ENCODE peak calls at places on chromosomes 12 and 14, in nine cellular contexts. N is psoas muscle; M is pancreas; T is choroid plexus epithelial cell; U is activated T-cell treated with anti-CD3 and anti-CD28 coated beads, Interleukin-2, amount 50 U/mL, for 4 hours; G is PC-3; C is occipital lobe; R is HTR-8/SVneo; B is stimulated activated CD8-positive, alpha-beta memory T cell treated with anti-CD3 and anti-CD28 coated beads, Interleukin-12 subunit alpha, Interleukin-12 subunit beta, amount 100 ng/mL, for 4 hours. I is an unnamed sample.

GRCh38 chr14:55097894-55098560 is 31.0 kb upstream of the LGALS3 start:
- DNase-seq in M (no peak), B (peak; percentile 21), U (peak; percentile 13), C (no peak), N (no peak), G (peak; percentile 68), R (no peak), T (no peak), I (no peak)

GRCh38 chr12:73612571-73612970 is 925.1 kb upstream of the ATXN7L3B start:
- DNase-seq in M (no peak), R (no peak), U (no peak), T (no peak), G (peak; percentile 15), C (no peak), N (no peak), B (no peak), I (no peak)

GRCh38 chr12:122350444-122350843 is 72.0 kb downstream of the CLIP1 start:
- DNase-seq in U (no peak), R (no peak), N (peak; percentile 40), M (no peak), B (no peak), T (peak; percentile 13), G (no peak), C (peak; percentile 34), I (no peak)

GRCh38 chr12:3977621-3978020 is 104.4 kb upstream of the PARP11 start:
- DNase-seq in B (no peak), G (no peak), T (no peak), U (no peak), N (no peak), C (no peak), R (no peak), M (no peak), I (no peak)

GRCh38 chr12:95633049-95633545 is 81.8 kb upstream of the USP44 start:
- DNase-seq in R (peak; percentile 80), M (no peak), G (peak; percentile 98), B (no peak), U (no peak), T (peak; percentile 67), N (peak; percentile 56), C (no peak), I (no peak)

GRCh38 chr12:42524716-42525115 is 64.8 kb downstream of the PRICKLE1 start:
- DNase-seq in M (no peak), U (no peak), B (no peak), C (no peak), R (no peak), G (peak; percentile 53), T (no peak), N (no peak), I (no peak)

GRCh38 chr12:6963741-6964446 is 6.6 kb downstream of the PHB2 start:
- DNase-seq in U (no peak), M (no peak), T (no peak), G (no peak), C (no peak), B (no peak), R (no peak), N (peak; percentile 27), I (no peak)

GRCh38 chr12:85642810-85643209 is 193.4 kb downstream of the RASSF9 start:
- DNase-seq in G (peak; percentile 45), U (no peak), C (no peak), N (no peak), M (no peak), R (no peak), T (peak; percentile 93), B (no peak), I (no peak)

GRCh38 chr12:116317986-116318737 is 40.7 kb upstream of the MED13L start:
- DNase-seq in G (peak; percentile 70), T (no peak), B (no peak), U (no peak), N (no peak), R (no peak), M (no peak), C (no peak), I (no peak)

GRCh38 chr12:21618566-21618965 is 13.9 kb upstream of the GYS2 start:
- DNase-seq in R (no peak), M (no peak), G (no peak), B (no peak), T (no peak), C (no peak), N (no peak), U (no peak), I (no peak)

GRCh38 chr14:56514663-56515371 is 64.8 kb upstream of the TMEM260 start:
- DNase-seq in T (peak; percentile 58), R (no peak), C (no peak), G (no peak), U (no peak), B (no peak), M (no peak), N (no peak), I (no peak)

GRCh38 chr12:88242161-88242925 is 100.2 kb downstream of the TMTC3 start:
- DNase-seq in G (peak; percentile 98), C (peak; percentile 3), U (no peak), R (peak; percentile 39), T (peak; percentile 98), M (no peak), B (no peak), N (peak; percentile 17), I (no peak)

GRCh38 chr12:105226219-105226618 is 9.8 kb downstream of the APPL2 start:
- DNase-seq in M (no peak), U (no peak), B (no peak), C (peak; percentile 66), T (peak; percentile 95), R (peak; percentile 38), N (peak; percentile 63), G (no peak), I (no peak)

GRCh38 chr12:116060765-116061164 is 216.7 kb downstream of the MED13L start:
- DNase-seq in R (no peak), M (no peak), B (no peak), U (no peak), T (peak; percentile 46), C (no peak), N (no peak), G (no peak), I (no peak)

GRCh38 chr12:105352049-105352448 is 21.6 kb downstream of the C12orf75 start:
- DNase-seq in U (no peak), N (no peak), B (no peak), C (no peak), G (no peak), R (no peak), M (no peak), T (no peak), I (no peak)

GRCh38 chr12:81758421-81759214 is 532 bp downstream of the PPFIA2 start:
- DNase-seq in B (no peak), G (no peak), T (peak; percentile 41), U (no peak), R (peak; percentile 7), N (peak; percentile 16), C (peak; percentile 50), M (peak; percentile 64), I (peak; percentile 93)

GRCh38 chr12:4445156-4446020 is at the start of gene FGF6:
- DNase-seq in T (no peak), G (no peak), B (no peak), R (no peak), U (no peak), M (no peak), N (peak; percentile 20), C (no peak), I (no peak)

GRCh38 chr12:101962486-101962885 is 85.1 kb downstream of the DRAM1 start:
- DNase-seq in M (no peak), C (no peak), U (no peak), N (no peak), R (no peak), T (no peak), G (peak; percentile 27), B (no peak), I (no peak)

GRCh38 chr12:4584281-4584680 is 22.3 kb downstream of the DYRK4 start:
- DNase-seq in N (no peak), C (no peak), B (no peak), G (no peak), U (no peak), T (no peak), R (no peak), M (no peak), I (no peak)

GRCh38 chr12:58665375-58665774 is 254.9 kb downstream of the LRIG3 start:
- DNase-seq in G (no peak), B (no peak), C (no peak), T (no peak), U (no peak), M (no peak), N (no peak), R (no peak), I (no peak)

GRCh38 chr12:48683534-48683933 is 1.5 kb upstream of the KANSL2 start:
- DNase-seq in M (no peak), R (no peak), G (no peak), B (no peak), T (no peak), N (no peak), U (no peak), C (no peak), I (no peak)

GRCh38 chr14:93013368-93013719 is 90.4 kb downstream of the CHGA start:
- DNase-seq in N (no peak), U (no peak), R (no peak), G (no peak), C (no peak), M (no peak), T (peak; percentile 48), B (no peak), I (no peak)

GRCh38 chr14:33477752-33478151 is 473.1 kb downstream of the EGLN3 start:
- DNase-seq in T (no peak), M (no peak), B (no peak), R (no peak), U (no peak), C (no peak), G (no peak), N (no peak), I (no peak)

GRCh38 chr12:100908501-100908900 is 113.9 kb downstream of the ANO4 start:
- DNase-seq in U (no peak), C (no peak), N (no peak), R (no peak), T (peak; percentile 43), G (no peak), B (no peak), M (no peak), I (no peak)

GRCh38 chr12:107547421-107547820 is 138.2 kb upstream of the PWP1 start:
- DNase-seq in U (no peak), B (no peak), R (no peak), T (no peak), G (no peak), M (no peak), C (no peak), N (no peak), I (no peak)

GRCh38 chr14:97180304-97181200 is 383.4 kb downstream of the VRK1 start:
- DNase-seq in T (no peak), U (no peak), B (no peak), C (peak; percentile 45), G (peak; percentile 92), R (peak; percentile 31), N (no peak), M (no peak), I (no peak)

GRCh38 chr14:58722433-58722832 is 84.7 kb downstream of the DACT1 start:
- DNase-seq in U (no peak), T (no peak), B (no peak), R (no peak), M (no peak), C (no peak), N (no peak), G (no peak), I (no peak)

GRCh38 chr14:105059035-105059916 is 6.0 kb downstream of the GPR132 start:
- DNase-seq in M (peak; percentile 55), B (no peak), C (no peak), R (no peak), N (no peak), T (no peak), U (peak; percentile 51), G (no peak), I (peak; percentile 60)

GRCh38 chr12:99192489-99192888 is 455.1 kb upstream of the GARIN6 start:
- DNase-seq in B (no peak), U (no peak), G (no peak), M (no peak), N (no peak), T (no peak), C (no peak), R (no peak), I (no peak)

GRCh38 chr14:63438065-63438757 is 105.0 kb downstream of the PPP2R5E start:
- DNase-seq in R (peak; percentile 100), U (peak; percentile 15), G (peak; percentile 98), B (no peak), M (peak; percentile 68), C (peak; percentile 23), T (peak; percentile 99), N (peak; percentile 33), I (no peak)

GRCh38 chr14:40122978-40123648 is 690.9 kb upstream of the FBXO33 start:
- DNase-seq in B (no peak), U (no peak), C (no peak), N (no peak), M (no peak), T (peak; percentile 11), G (peak; percentile 83), R (no peak), I (no peak)

I was measured in retina.